ENCODE peak calls at places on chromosomes 4 and X, in seven cellular contexts. One of them, this sample, is unnamed. For H3K9me3, the result is how much of the 10 kb centered on the place peaks cover.

GRCh38 chrX:9207142-9207541 is 173.2 kb upstream of the FAM9B start:
- DNase-seq in GM12878: no peak
- DNase-seq in suprapubic skin: no peak
- DNase-seq in psoas muscle: no peak
- DNase-seq in lung: no peak
- DNase-seq in heart left ventricle: no peak
- DNase-seq in right atrium auricular region: no peak
- DNase-seq in this sample: no peak

GRCh38 chrX:7215842-7216241 is 67.9 kb upstream of the PUDP start:
- DNase-seq in GM12878: no peak
- DNase-seq in suprapubic skin: no peak
- DNase-seq in psoas muscle: no peak
- DNase-seq in lung: no peak
- DNase-seq in heart left ventricle: no peak
- DNase-seq in right atrium auricular region: no peak
- DNase-seq in this sample: no peak

GRCh38 chr4:183798921-183799307 is 106.2 kb upstream of the STOX2 start:
- DNase-seq in GM12878: no peak
- DNase-seq in suprapubic skin: no peak
- DNase-seq in psoas muscle: no peak
- DNase-seq in lung: no peak
- DNase-seq in heart left ventricle: no peak
- DNase-seq in right atrium auricular region: no peak
- DNase-seq in this sample: no peak

GRCh38 chrX:69133561-69134542 is 31.4 kb downstream of the PJA1 start:
- DNase-seq in GM12878: no peak
- DNase-seq in suprapubic skin: no peak
- DNase-seq in psoas muscle: no peak
- DNase-seq in lung: no peak
- DNase-seq in heart left ventricle: no peak
- DNase-seq in right atrium auricular region: no peak
- DNase-seq in this sample: no peak

GRCh38 chrX:29453333-29453732 is 762.0 kb upstream of the MAGEB2 start:
- DNase-seq in GM12878: no peak
- DNase-seq in suprapubic skin: no peak
- DNase-seq in psoas muscle: no peak
- DNase-seq in lung: no peak
- DNase-seq in heart left ventricle: no peak
- DNase-seq in right atrium auricular region: no peak
- DNase-seq in this sample: no peak

GRCh38 chr4:158891256-158891655 is 122.4 kb downstream of the FNIP2 start:
- DNase-seq in GM12878: no peak
- DNase-seq in suprapubic skin: no peak
- DNase-seq in psoas muscle: no peak
- DNase-seq in lung: no peak
- DNase-seq in heart left ventricle: no peak
- DNase-seq in right atrium auricular region: no peak
- DNase-seq in this sample: no peak

GRCh38 chr4:15702941-15703403 is at the start of gene BST1:
- DNase-seq in GM12878: no peak
- DNase-seq in suprapubic skin: peak
- DNase-seq in psoas muscle: peak
- DNase-seq in lung: peak
- DNase-seq in heart left ventricle: peak
- DNase-seq in right atrium auricular region: peak
- DNase-seq in this sample: peak

GRCh38 chr4:173111031-173111430 is 57.6 kb upstream of the GALNT7 start:
- DNase-seq in GM12878: no peak
- DNase-seq in suprapubic skin: no peak
- DNase-seq in psoas muscle: no peak
- DNase-seq in lung: no peak
- DNase-seq in heart left ventricle: no peak
- DNase-seq in right atrium auricular region: no peak
- DNase-seq in this sample: no peak

GRCh38 chr4:85779165-85779564 is 304.2 kb downstream of the ARHGAP24 start:
- DNase-seq in GM12878: no peak
- DNase-seq in suprapubic skin: no peak
- DNase-seq in psoas muscle: no peak
- DNase-seq in lung: no peak
- DNase-seq in heart left ventricle: no peak
- DNase-seq in right atrium auricular region: no peak
- DNase-seq in this sample: no peak

GRCh38 chrX:96211953-96212352 is 472.7 kb upstream of the DIAPH2 start:
- DNase-seq in GM12878: no peak
- DNase-seq in suprapubic skin: no peak
- DNase-seq in psoas muscle: no peak
- DNase-seq in lung: no peak
- DNase-seq in heart left ventricle: no peak
- DNase-seq in right atrium auricular region: no peak
- DNase-seq in this sample: no peak

GRCh38 chrX:150517303-150517896 is 51.0 kb upstream of the MTM1 start:
- DNase-seq in GM12878: no peak
- DNase-seq in suprapubic skin: no peak
- DNase-seq in psoas muscle: no peak
- DNase-seq in lung: no peak
- DNase-seq in heart left ventricle: no peak
- DNase-seq in right atrium auricular region: no peak
- DNase-seq in this sample: no peak

GRCh38 chrX:48466696-48467095 is 3.4 kb downstream of the SLC38A5 start:
- DNase-seq in GM12878: no peak
- DNase-seq in suprapubic skin: no peak
- DNase-seq in psoas muscle: no peak
- DNase-seq in lung: no peak
- DNase-seq in heart left ventricle: no peak
- DNase-seq in right atrium auricular region: no peak
- DNase-seq in this sample: no peak

GRCh38 chr4:72444104-72444503 is 124.9 kb downstream of the ADAMTS3 start:
- DNase-seq in GM12878: no peak
- DNase-seq in suprapubic skin: no peak
- DNase-seq in psoas muscle: no peak
- DNase-seq in lung: no peak
- DNase-seq in heart left ventricle: no peak
- DNase-seq in right atrium auricular region: no peak
- DNase-seq in this sample: no peak
- H3K9me3 ChIP-seq in GM12878: under half
- H3K9me3 ChIP-seq in suprapubic skin: under half
- H3K9me3 ChIP-seq in psoas muscle: under half
- H3K9me3 ChIP-seq in lung: under half
- H3K9me3 ChIP-seq in heart left ventricle: under half
- H3K9me3 ChIP-seq in right atrium auricular region: under half
- H3K9me3 ChIP-seq in this sample: under half

GRCh38 chr4:37982736-37983135 is 22.5 kb downstream of the PTTG2 start:
- DNase-seq in GM12878: no peak
- DNase-seq in suprapubic skin: no peak
- DNase-seq in psoas muscle: no peak
- DNase-seq in lung: no peak
- DNase-seq in heart left ventricle: no peak
- DNase-seq in right atrium auricular region: no peak
- DNase-seq in this sample: no peak
- TF ChIP-seq CTCF in GM12878: no peak
- TF ChIP-seq CTCF in suprapubic skin: no peak
- TF ChIP-seq CTCF in psoas muscle: no peak
- TF ChIP-seq CTCF in lung: no peak
- TF ChIP-seq CTCF in heart left ventricle: no peak
- TF ChIP-seq CTCF in right atrium auricular region: no peak
- TF ChIP-seq CTCF in this sample: no peak

GRCh38 chr4:87865288-87865687 is 32.5 kb downstream of the MEPE start:
- DNase-seq in GM12878: no peak
- DNase-seq in suprapubic skin: no peak
- DNase-seq in psoas muscle: no peak
- DNase-seq in lung: no peak
- DNase-seq in heart left ventricle: no peak
- DNase-seq in right atrium auricular region: no peak
- DNase-seq in this sample: no peak
- H3K9me3 ChIP-seq in GM12878: under half
- H3K9me3 ChIP-seq in suprapubic skin: under half
- H3K9me3 ChIP-seq in psoas muscle: under half
- H3K9me3 ChIP-seq in lung: under half
- H3K9me3 ChIP-seq in heart left ventricle: under half
- H3K9me3 ChIP-seq in right atrium auricular region: under half
- H3K9me3 ChIP-seq in this sample: under half

DNA sequence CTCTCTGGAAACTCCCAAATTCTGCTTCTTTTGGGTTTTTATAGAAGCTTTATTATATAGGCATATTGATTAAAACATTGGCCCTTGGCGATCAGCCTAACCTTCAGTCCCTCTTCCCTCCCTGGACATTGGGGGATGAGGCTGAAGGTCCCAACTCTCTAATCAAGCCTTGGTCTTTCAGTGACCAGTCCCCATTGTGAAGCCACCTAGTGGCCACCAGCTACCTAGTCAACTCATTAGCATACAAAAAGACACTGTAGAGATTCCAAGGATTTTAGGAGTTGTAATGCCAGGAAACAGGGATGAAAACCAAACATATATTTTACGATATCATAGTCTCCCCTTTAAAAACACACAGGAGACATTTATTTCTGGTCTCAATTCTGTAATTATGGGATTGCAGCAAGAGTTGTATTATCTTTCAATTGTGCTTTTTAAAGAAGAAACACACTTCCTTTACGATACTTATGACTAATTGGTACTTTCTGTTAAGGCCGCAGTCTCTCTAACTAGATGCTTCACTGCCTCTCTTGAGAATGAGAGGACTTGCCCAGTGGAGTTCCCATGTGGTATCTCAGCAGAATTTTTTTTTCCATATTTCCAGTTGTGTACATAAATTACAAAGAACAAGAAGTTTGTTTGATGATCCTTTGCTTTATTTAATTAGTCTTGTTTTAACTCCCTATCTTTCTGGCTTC is 58.2 kb downstream of the WDR17 start:
- DNase-seq in GM12878: peak
- DNase-seq in suprapubic skin: no peak
- DNase-seq in psoas muscle: no peak
- DNase-seq in lung: no peak
- DNase-seq in heart left ventricle: peak
- DNase-seq in right atrium auricular region: no peak
- DNase-seq in this sample: no peak
- TF ChIP-seq CTCF in GM12878: peak
- TF ChIP-seq CTCF in suprapubic skin: peak
- TF ChIP-seq CTCF in psoas muscle: peak
- TF ChIP-seq CTCF in lung: peak
- TF ChIP-seq CTCF in heart left ventricle: peak
- TF ChIP-seq CTCF in right atrium auricular region: no peak
- TF ChIP-seq CTCF in this sample: no peak

GRCh38 chrX:65241059-65241721 is 264.9 kb upstream of the ZC4H2 start:
- DNase-seq in GM12878: no peak
- DNase-seq in suprapubic skin: no peak
- DNase-seq in psoas muscle: no peak
- DNase-seq in lung: no peak
- DNase-seq in heart left ventricle: no peak
- DNase-seq in right atrium auricular region: no peak
- DNase-seq in this sample: no peak
- H3K9me3 ChIP-seq in GM12878: under half
- H3K9me3 ChIP-seq in suprapubic skin: under half
- H3K9me3 ChIP-seq in psoas muscle: under half
- H3K9me3 ChIP-seq in lung: under half
- H3K9me3 ChIP-seq in heart left ventricle: under half
- H3K9me3 ChIP-seq in right atrium auricular region: half or more
- H3K9me3 ChIP-seq in this sample: under half

This sample was measured in breast epithelium.